ENCODE peak calls at places on chromosomes 6 and 20, in four cellular contexts. R, D, B and X are unnamed samples.

GRCh38 chr6:134195164-134195906 is 122.6 kb downstream of the SGK1 start:
- DNase-seq in D (no peak), R (no peak), B (no peak), X (no peak)

GRCh38 chr6:72621243-72622093 is at the start of gene KCNQ5:
- DNase-seq in B (peak), D (peak), R (peak), X (peak)

GRCh38 chr6:117548797-117549301 is 53.5 kb downstream of the GOPC start:
- DNase-seq in R (peak), D (peak), B (no peak), X (no peak)

GRCh38 chr6:90155114-90155513 is 141.5 kb downstream of the BACH2 start:
- DNase-seq in D (no peak), B (no peak), R (no peak), X (no peak)

GRCh38 chr6:90351696-90352095 is 55.1 kb upstream of the BACH2 start:
- DNase-seq in B (no peak), R (no peak), D (no peak), X (no peak)

GRCh38 chr20:47392721-47393073 is 36.2 kb upstream of the ZMYND8 start:
- DNase-seq in D (peak), R (no peak), B (no peak), X (no peak)

GRCh38 chr6:111263837-111264236 is 176.5 kb downstream of the SLC16A10 start:
- DNase-seq in D (peak), B (no peak), R (peak), X (no peak)

GRCh38 chr6:27471365-27472115 is 1.4 kb downstream of the ZNF184 start:
- DNase-seq in R (no peak), B (no peak), D (no peak), X (no peak)

GRCh38 chr6:53048431-53049195 is 16.6 kb upstream of the FBXO9 start:
- DNase-seq in B (no peak), R (peak), D (peak), X (no peak)

GRCh38 chr6:89630488-89630887 is 8.1 kb downstream of the LYRM2 start:
- DNase-seq in D (no peak), B (no peak), R (no peak), X (no peak)

GRCh38 chr6:131765081-131765852 is 42.6 kb upstream of the ENPP1 start:
- DNase-seq in D (peak), R (peak), B (no peak), X (no peak)

GRCh38 chr20:47202765-47203667 is 153.5 kb downstream of the ZMYND8 start:
- DNase-seq in R (no peak), B (no peak), D (no peak), X (no peak)

GRCh38 chr20:53611449-53611894 is 17.8 kb upstream of the ZNF217 start:
- DNase-seq in D (peak), R (peak), B (no peak), X (no peak)

GRCh38 chr6:38012573-38012972 is 193.0 kb downstream of the ZFAND3 start:
- DNase-seq in D (peak), B (no peak), R (peak), X (peak)

GRCh38 chr6:47161176-47161687 is 119.1 kb upstream of the ADGRF1 start:
- DNase-seq in D (peak), B (peak), R (no peak), X (no peak)

GRCh38 chr6:158648682-158649131 is 1.1 kb upstream of the SYTL3 start:
- DNase-seq in B (no peak), D (peak), R (peak), X (no peak)

GRCh38 chr20:17654649-17655285 is 27.3 kb downstream of the RRBP1 start:
- DNase-seq in R (peak), B (no peak), D (peak), X (peak)

GRCh38 chr6:170265655-170266054 is 25.2 kb downstream of the DLL1 start:
- DNase-seq in B (no peak), D (no peak), R (no peak), X (no peak)

GRCh38 chr6:96794980-96795379 is 42.3 kb downstream of the GPR63 start:
- DNase-seq in D (no peak), B (no peak), R (no peak), X (no peak)

GRCh38 chr6:38099211-38099610 is 279.7 kb downstream of the ZFAND3 start:
- DNase-seq in R (no peak), D (no peak), B (no peak), X (no peak)

GRCh38 chr20:43909720-43910119 is 4.9 kb upstream of the TOX2 start:
- DNase-seq in B (no peak), D (no peak), R (no peak), X (no peak)

GRCh38 chr6:34273242-34273805 is 24.5 kb upstream of the SMIM29 start:
- DNase-seq in D (no peak), B (no peak), R (peak), X (peak)

GRCh38 chr20:1883986-1884385 is 11.2 kb upstream of the SIRPA start:
- DNase-seq in B (no peak), R (no peak), D (no peak), X (no peak)

GRCh38 chr6:140366991-140367390 is 992.5 kb upstream of the CITED2 start:
- DNase-seq in R (no peak), B (no peak), D (peak), X (no peak)

GRCh38 chr20:1184638-1185315 is at the start of gene TMEM74B:
- DNase-seq in D (no peak), R (no peak), B (no peak), X (peak)

GRCh38 chr6:109001554-109001953 is 93.1 kb downstream of the SESN1 start:
- DNase-seq in B (no peak), D (no peak), R (no peak), X (no peak)

GRCh38 chr6:33085627-33086026 is 9.8 kb downstream of the HLA-DPB1 start:
- DNase-seq in B (no peak), R (no peak), D (no peak), X (no peak)